ENCODE peak calls at places on chromosome 18, in nine cellular contexts. Y, U, K, M, F, Z, H, N and A are unnamed samples.
A peak's percentile ranks its signal among the peaks of the same experiment; 100 is the strongest.

GRCh38 chr18:23377669-23378469 is 75.2 kb upstream of the RIOK3 start:
- DNase-seq in Y (no peak), U (no peak), K (no peak), M (peak; percentile 91), F (no peak), Z (no peak), H (peak; percentile 60), N (no peak), A (peak; percentile 61)

GRCh38 chr18:13070460-13070859 is 79.3 kb downstream of the CEP192 start:
- DNase-seq in Y (no peak), U (no peak), K (no peak), M (peak; percentile 25), F (no peak), Z (no peak), H (peak; percentile 50), N (no peak), A (no peak)

GRCh38 chr18:59514193-59514592 is 155.1 kb upstream of the LMAN1 start:
- DNase-seq in Y (no peak), U (no peak), K (no peak), M (peak; percentile 73), F (no peak), Z (no peak), H (peak; percentile 25), N (no peak), A (no peak)

GRCh38 chr18:73563345-73563744 is 584.3 kb downstream of the FBXO15 start:
- DNase-seq in Y (no peak), U (no peak), K (no peak), M (peak; percentile 92), F (no peak), Z (no peak), H (no peak), N (no peak), A (peak; percentile 61)

GRCh38 chr18:9631814-9632496 is 17.6 kb upstream of the PPP4R1 start:
- DNase-seq in Y (no peak), U (no peak), K (no peak), M (peak; percentile 93), F (no peak), Z (no peak), H (no peak), N (no peak), A (peak; percentile 73)

GRCh38 chr18:77049938-77050337 is 82.6 kb downstream of the MBP start:
- DNase-seq in Y (no peak), U (no peak), K (no peak), M (peak; percentile 66), F (no peak), Z (no peak), H (no peak), N (no peak), A (no peak)

GRCh38 chr18:14999085-14999975 is 251.4 kb downstream of the ANKRD30B start:
- DNase-seq in Y (no peak), U (no peak), K (no peak), M (no peak), F (no peak), Z (no peak), H (no peak), N (no peak), A (no peak)

GRCh38 chr18:39345321-39345720 is 1779.7 kb upstream of the CELF4 start:
- DNase-seq in Y (no peak), U (no peak), K (no peak), M (peak; percentile 10), F (no peak), Z (no peak), H (no peak), N (no peak), A (peak; percentile 51)

GRCh38 chr18:79589601-79590091 is 90.0 kb upstream of the CTDP1 start:
- DNase-seq in Y (peak; percentile 27), U (no peak), K (no peak), M (no peak), F (no peak), Z (no peak), H (no peak), N (no peak), A (no peak)

GRCh38 chr18:49178736-49179135 is 228.0 kb upstream of the SMAD7 start:
- DNase-seq in Y (no peak), U (no peak), K (no peak), M (peak; percentile 36), F (no peak), Z (no peak), H (peak; percentile 36), N (no peak), A (peak; percentile 19)

GRCh38 chr18:74392323-74392722 is 64.8 kb downstream of the DIPK1C start:
- DNase-seq in Y (no peak), U (no peak), K (no peak), M (no peak), F (no peak), Z (no peak), H (no peak), N (no peak), A (no peak)

GRCh38 chr18:52620926-52621439 is 281.0 kb downstream of the DCC start:
- DNase-seq in Y (no peak), U (no peak), K (no peak), M (no peak), F (no peak), Z (no peak), H (no peak), N (no peak), A (no peak)